ENCODE peak calls at places on chromosomes 5 and 9, in four cellular contexts. Q, W, I and M are unnamed samples.
A peak's percentile ranks its signal among the peaks of the same experiment; 100 is the strongest.

GRCh38 chr5:125560476-125561225 is 814.2 kb upstream of the ZNF608 start:
- DNase-seq in Q (no peak), W (no peak), I (no peak), M (peak; percentile 35)

GRCh38 chr5:159912033-159912800 is 4.1 kb upstream of the ADRA1B start:
- DNase-seq in Q (no peak), W (peak; percentile 83), I (no peak), M (peak; percentile 47)

GRCh38 chr5:145965804-145966203 is 29.4 kb downstream of the SH3RF2 start:
- DNase-seq in Q (no peak), W (no peak), I (no peak), M (peak; percentile 42)

GRCh38 chr9:69331444-69331843 is 6.4 kb downstream of the ENTREP1 start:
- DNase-seq in Q (no peak), W (no peak), I (no peak), M (no peak)

GRCh38 chr9:73149371-73150067 is 2.1 kb upstream of the ANXA1 start:
- DNase-seq in Q (no peak), W (peak; percentile 86), I (peak; percentile 22), M (peak; percentile 79)

GRCh38 chr5:127316013-127316412 is 25.4 kb downstream of the MEGF10 start:
- DNase-seq in Q (no peak), W (no peak), I (no peak), M (no peak)

GRCh38 chr5:71922584-71923106 is 184.6 kb upstream of the MAP1B start:
- DNase-seq in Q (no peak), W (peak; percentile 90), I (no peak), M (peak; percentile 40)

GRCh38 chr5:66757219-66757833 is 161.1 kb downstream of the MAST4 start:
- DNase-seq in Q (no peak), W (peak; percentile 49), I (no peak), M (peak; percentile 32)

GRCh38 chr9:100595391-100596199 is 17.7 kb downstream of the CAVIN4 start:
- DNase-seq in Q (no peak), W (peak; percentile 51), I (peak; percentile 3), M (peak; percentile 64)

GRCh38 chr5:36651775-36652685 is 45.6 kb downstream of the SLC1A3 start:
- DNase-seq in Q (no peak), W (peak; percentile 75), I (no peak), M (peak; percentile 63)

GRCh38 chr5:89037090-89037489 is 154.1 kb upstream of the MEF2C start:
- DNase-seq in Q (no peak), W (peak; percentile 50), I (no peak), M (peak; percentile 88)

GRCh38 chr5:158938181-158938580 is 161.5 kb downstream of the EBF1 start:
- DNase-seq in Q (no peak), W (no peak), I (no peak), M (no peak)

GRCh38 chr5:141641634-141642278 is 5.0 kb downstream of the RELL2 start:
- DNase-seq in Q (no peak), W (peak; percentile 77), I (no peak), M (peak; percentile 56)

GRCh38 chr9:4371108-4371507 is 71.2 kb upstream of the GLIS3 start:
- DNase-seq in Q (no peak), W (peak; percentile 84), I (no peak), M (peak; percentile 90)

GRCh38 chr9:21688108-21689102 is 114.0 kb upstream of the MTAP start:
- DNase-seq in Q (no peak), W (peak; percentile 98), I (no peak), M (peak; percentile 89)

GRCh38 chr9:94139672-94140417 is 55.6 kb downstream of the PTPDC1 start:
- DNase-seq in Q (no peak), W (peak; percentile 99), I (no peak), M (peak; percentile 98)

GRCh38 chr9:105415344-105415980 is 32.4 kb upstream of the FSD1L start:
- DNase-seq in Q (no peak), W (peak; percentile 34), I (peak; percentile 6), M (peak; percentile 56)

GRCh38 chr9:133088756-133089155 is 27.0 kb downstream of the CEL start:
- DNase-seq in Q (no peak), W (no peak), I (no peak), M (no peak)

GRCh38 chr5:39461007-39461682 is 36.4 kb upstream of the DAB2 start:
- DNase-seq in Q (no peak), W (no peak), I (no peak), M (no peak)

GRCh38 chr5:159215886-159216285 is 6.5 kb upstream of the RNF145 start:
- DNase-seq in Q (no peak), W (no peak), I (no peak), M (no peak)

GRCh38 chr9:92119581-92119980 is 4.4 kb upstream of the SPTLC1 start:
- DNase-seq in Q (no peak), W (no peak), I (no peak), M (no peak)

GRCh38 chr5:103340717-103341397 is 82.3 kb downstream of the MACIR start:
- DNase-seq in Q (no peak), W (peak; percentile 15), I (peak; percentile 59), M (peak; percentile 2)

GRCh38 chr5:10620346-10620745 is 56.5 kb downstream of the ANKRD33B start:
- DNase-seq in Q (no peak), W (no peak), I (no peak), M (no peak)

GRCh38 chr5:72109625-72110024 is 2.4 kb downstream of the MAP1B start:
- DNase-seq in Q (no peak), W (no peak), I (no peak), M (no peak)

GRCh38 chr9:132074736-132075135 is 4.9 kb downstream of the MED27 start:
- DNase-seq in Q (no peak), W (peak; percentile 47), I (no peak), M (no peak)

GRCh38 chr9:85077954-85078353 is 408.4 kb downstream of the NTRK2 start:
- DNase-seq in Q (no peak), W (no peak), I (no peak), M (no peak)

GRCh38 chr5:96936431-96937221 is 746 bp downstream of the LNPEP start:
- DNase-seq in Q (peak; percentile 49), W (peak; percentile 17), I (peak; percentile 75), M (peak; percentile 28)

GRCh38 chr5:92019376-92019990 is 636.4 kb upstream of the ARRDC3 start:
- DNase-seq in Q (no peak), W (no peak), I (no peak), M (peak; percentile 1)

GRCh38 chr5:52725781-52726180 is 61.9 kb upstream of the ITGA1 start:
- DNase-seq in Q (no peak), W (peak; percentile 29), I (no peak), M (peak; percentile 50)